ENCODE peak calls at places on chromosomes 12 and 14, in five cellular contexts. E is RWPE2, J is fibroblast of lung, O is NCI-H69, A is NCI-H1092. B is an unnamed sample.
A peak's percentile ranks its signal among the peaks of the same experiment; 100 is the strongest.

GRCh38 chr12:100127766-100128508 is 14.7 kb downstream of the BLTP3B start:
- DNase-seq in E (no peak), J (peak; percentile 87), O (no peak), A (no peak), B (peak; percentile 38)

GRCh38 chr12:46963977-46964376 is 115.4 kb upstream of the PCED1B start:
- DNase-seq in J (peak; percentile 68), A (no peak), O (no peak), E (peak; percentile 72), B (peak; percentile 59)

GRCh38 chr12:45208604-45209487 is 7.0 kb upstream of the ANO6 start:
- DNase-seq in A (no peak), E (no peak), J (peak; percentile 82), O (no peak), B (peak; percentile 19)

GRCh38 chr12:16588812-16589211 is 17.1 kb downstream of the LMO3 start:
- DNase-seq in J (no peak), O (no peak), A (no peak), E (no peak), B (no peak)

GRCh38 chr12:56315256-56315625 is 547 bp downstream of the CNPY2 start:
- DNase-seq in J (no peak), A (no peak), E (no peak), O (peak; percentile 58), B (no peak)

GRCh38 chr14:76863724-76864407 is 37.7 kb downstream of the LRRC74A start:
- DNase-seq in A (no peak), O (peak; percentile 81), E (no peak), J (no peak), B (no peak)

GRCh38 chr12:92735131-92735721 is 32.4 kb downstream of the PLEKHG7 start:
- DNase-seq in E (no peak), J (peak; percentile 98), A (peak; percentile 8), O (peak; percentile 79), B (peak; percentile 79)

GRCh38 chr12:53733051-53733812 is 6.0 kb upstream of the CALCOCO1 start:
- DNase-seq in O (no peak), J (no peak), A (no peak), E (no peak), B (no peak)

GRCh38 chr12:121926874-121927706 is 8.7 kb downstream of the CFAP251 start:
- DNase-seq in A (no peak), O (no peak), E (no peak), J (no peak), B (no peak)

GRCh38 chr14:23147676-23148075 is 28.6 kb upstream of the CEBPE start:
- DNase-seq in J (peak; percentile 39), E (no peak), O (no peak), A (no peak), B (no peak)

GRCh38 chr14:104337381-104337780 is 199.0 kb downstream of the KIF26A start:
- DNase-seq in J (no peak), O (no peak), A (no peak), E (peak; percentile 37), B (no peak)

GRCh38 chr14:75147423-75148071 is 20.7 kb upstream of the NEK9 start:
- DNase-seq in A (no peak), J (peak; percentile 84), E (no peak), O (no peak), B (peak; percentile 81)

GRCh38 chr12:108798551-108799221 is 58.7 kb downstream of the SSH1 start:
- DNase-seq in O (no peak), E (no peak), J (peak; percentile 76), A (no peak), B (peak; percentile 19)

GRCh38 chr14:58171090-58171489 is 19.1 kb upstream of the ARMH4 start:
- DNase-seq in O (peak; percentile 94), J (peak; percentile 79), E (peak; percentile 76), A (peak; percentile 61), B (peak; percentile 98)

GRCh38 chr14:93035917-93036651 is 79.6 kb downstream of the ITPK1 start:
- DNase-seq in O (no peak), J (peak; percentile 57), E (no peak), A (no peak), B (no peak)

GRCh38 chr14:72000907-72001306 is 68.7 kb downstream of the RGS6 start:
- DNase-seq in J (no peak), A (no peak), O (no peak), E (no peak), B (no peak)

GRCh38 chr12:46677749-46678148 is 148.0 kb downstream of the SLC38A4 start:
- DNase-seq in J (peak; percentile 58), O (peak; percentile 61), A (no peak), E (no peak), B (no peak)

GRCh38 chr14:55031190-55031589 is 4.2 kb downstream of the SOCS4 start:
- DNase-seq in J (no peak), A (no peak), O (peak; percentile 9), E (no peak), B (no peak)

GRCh38 chr12:65518771-65519170 is 240.3 kb downstream of the MSRB3 start:
- DNase-seq in O (no peak), A (no peak), J (no peak), E (no peak), B (peak; percentile 53)

GRCh38 chr14:88470542-88471440 is 84.0 kb downstream of the PTPN21 start:
- DNase-seq in J (peak; percentile 17), O (peak; percentile 53), E (no peak), A (no peak), B (no peak)

GRCh38 chr12:105493091-105493615 is 162.7 kb downstream of the C12orf75 start:
- DNase-seq in A (no peak), O (no peak), J (no peak), E (no peak), B (no peak)

GRCh38 chr12:126051611-126052107 is 986.4 kb downstream of the AACS start:
- DNase-seq in J (peak; percentile 31), E (peak; percentile 77), A (no peak), O (peak; percentile 82), B (no peak)

GRCh38 chr12:110104188-110104969 is 19.8 kb upstream of the IFT81 start:
- DNase-seq in J (peak; percentile 86), O (no peak), E (no peak), A (no peak), B (no peak)

GRCh38 chr14:28057286-28058011 is 709.1 kb upstream of the FOXG1 start:
- DNase-seq in A (no peak), E (no peak), J (no peak), O (no peak), B (peak; percentile 1)

GRCh38 chr14:85534435-85534834 is 4.5 kb downstream of the FLRT2 start:
- DNase-seq in E (no peak), A (no peak), O (peak; percentile 76), J (peak; percentile 25), B (no peak)

GRCh38 chr14:95261616-95262510 is 57.8 kb downstream of the CLMN start:
- DNase-seq in A (no peak), J (no peak), E (no peak), O (no peak), B (no peak)

GRCh38 chr14:54207991-54208520 is 188.8 kb upstream of the CDKN3 start:
- DNase-seq in O (no peak), E (no peak), J (no peak), A (no peak), B (no peak)

GRCh38 chr14:46290706-46291105 is 360.9 kb downstream of the RPL10L start:
- DNase-seq in E (no peak), A (no peak), O (peak; percentile 78), J (no peak), B (no peak)

GRCh38 chr12:79127268-79127895 is 262.8 kb downstream of the SYT1 start:
- DNase-seq in J (peak; percentile 95), O (no peak), A (no peak), E (no peak), B (peak; percentile 39)

GRCh38 chr12:19129121-19129485 is 430 bp upstream of the PLEKHA5 start:
- DNase-seq in A (peak; percentile 55), O (no peak), E (no peak), J (no peak), B (no peak)

B was measured in AG08395.